ENCODE peak calls at places on chromosomes 3 and 15, in nine cellular contexts. One of them, this sample, is unnamed.

GRCh38 chr3:134054231-134054630 is 24.5 kb upstream of the SLCO2A1 start:
- ATAC-seq in K562: no peak
- ATAC-seq in right lobe of liver: no peak
- ATAC-seq in GM12878: no peak
- ATAC-seq in upper lobe of left lung: no peak
- ATAC-seq in body of pancreas: no peak
- ATAC-seq in A549: no peak
- ATAC-seq in HepG2: no peak
- ATAC-seq in HCT116: no peak
- ATAC-seq in this sample: no peak

GRCh38 chr15:79643393-79643792 is 211.3 kb downstream of the MINAR1 start:
- ATAC-seq in HCT116: no peak
- ATAC-seq in right lobe of liver: no peak
- ATAC-seq in body of pancreas: no peak
- ATAC-seq in GM12878: no peak
- ATAC-seq in HepG2: peak; percentile 47
- ATAC-seq in K562: no peak
- ATAC-seq in upper lobe of left lung: no peak
- ATAC-seq in A549: no peak
- ATAC-seq in this sample: no peak

GRCh38 chr3:128133273-128133883 is 9.8 kb upstream of the RUVBL1 start:
- ATAC-seq in right lobe of liver: peak; percentile 78
- ATAC-seq in K562: peak; percentile 92
- ATAC-seq in HepG2: peak; percentile 86
- ATAC-seq in A549: peak; percentile 93
- ATAC-seq in GM12878: peak; percentile 88
- ATAC-seq in upper lobe of left lung: peak; percentile 51
- ATAC-seq in HCT116: peak; percentile 97
- ATAC-seq in body of pancreas: peak; percentile 53
- ATAC-seq in this sample: no peak

GRCh38 chr15:37015025-37015424 is 85.3 kb downstream of the MEIS2 start:
- ATAC-seq in A549: no peak
- ATAC-seq in K562: no peak
- ATAC-seq in HCT116: no peak
- ATAC-seq in upper lobe of left lung: no peak
- ATAC-seq in GM12878: peak; percentile 84
- ATAC-seq in HepG2: no peak
- ATAC-seq in right lobe of liver: no peak
- ATAC-seq in body of pancreas: peak; percentile 35
- ATAC-seq in this sample: peak; percentile 54

GRCh38 chr3:182947892-182948291 is 32.4 kb downstream of the DCUN1D1 start:
- ATAC-seq in GM12878: peak; percentile 86
- ATAC-seq in body of pancreas: no peak
- ATAC-seq in upper lobe of left lung: no peak
- ATAC-seq in K562: peak; percentile 94
- ATAC-seq in HCT116: peak; percentile 86
- ATAC-seq in HepG2: peak; percentile 89
- ATAC-seq in right lobe of liver: peak; percentile 92
- ATAC-seq in A549: peak; percentile 72
- ATAC-seq in this sample: no peak

GRCh38 chr3:115836944-115837343 is 213.6 kb downstream of the GAP43 start:
- ATAC-seq in HepG2: no peak
- ATAC-seq in A549: peak; percentile 57
- ATAC-seq in upper lobe of left lung: no peak
- ATAC-seq in GM12878: peak; percentile 52
- ATAC-seq in HCT116: peak; percentile 69
- ATAC-seq in body of pancreas: no peak
- ATAC-seq in K562: no peak
- ATAC-seq in right lobe of liver: peak; percentile 27
- ATAC-seq in this sample: no peak

GRCh38 chr15:31398677-31399260 is 72.1 kb downstream of the KLF13 start:
- ATAC-seq in body of pancreas: no peak
- ATAC-seq in upper lobe of left lung: no peak
- ATAC-seq in HepG2: peak; percentile 72
- ATAC-seq in A549: no peak
- ATAC-seq in GM12878: peak; percentile 67
- ATAC-seq in HCT116: peak; percentile 54
- ATAC-seq in right lobe of liver: no peak
- ATAC-seq in K562: no peak
- ATAC-seq in this sample: no peak

GRCh38 chr15:71385469-71385868 is 270.2 kb downstream of the THSD4 start:
- ATAC-seq in body of pancreas: peak; percentile 69
- ATAC-seq in K562: no peak
- ATAC-seq in HepG2: no peak
- ATAC-seq in A549: no peak
- ATAC-seq in upper lobe of left lung: no peak
- ATAC-seq in right lobe of liver: peak; percentile 14
- ATAC-seq in GM12878: no peak
- ATAC-seq in HCT116: no peak
- ATAC-seq in this sample: no peak

GRCh38 chr3:127479449-127479848 is 111.1 kb downstream of the TPRA1 start:
- ATAC-seq in K562: no peak
- ATAC-seq in body of pancreas: no peak
- ATAC-seq in upper lobe of left lung: no peak
- ATAC-seq in HepG2: no peak
- ATAC-seq in GM12878: no peak
- ATAC-seq in A549: no peak
- ATAC-seq in HCT116: no peak
- ATAC-seq in right lobe of liver: no peak
- ATAC-seq in this sample: no peak

GRCh38 chr15:40328711-40329240 is 5.3 kb downstream of the INAFM2 start:
- ATAC-seq in K562: no peak
- ATAC-seq in GM12878: no peak
- ATAC-seq in body of pancreas: no peak
- ATAC-seq in HCT116: no peak
- ATAC-seq in A549: no peak
- ATAC-seq in right lobe of liver: no peak
- ATAC-seq in upper lobe of left lung: no peak
- ATAC-seq in HepG2: no peak
- ATAC-seq in this sample: no peak

GRCh38 chr15:76837474-76837873 is 67.7 kb downstream of the SCAPER start:
- ATAC-seq in right lobe of liver: no peak
- ATAC-seq in A549: no peak
- ATAC-seq in GM12878: no peak
- ATAC-seq in K562: no peak
- ATAC-seq in upper lobe of left lung: no peak
- ATAC-seq in HCT116: no peak
- ATAC-seq in HepG2: no peak
- ATAC-seq in body of pancreas: no peak
- ATAC-seq in this sample: no peak

GRCh38 chr15:39333393-39333792 is 247.5 kb upstream of the THBS1 start:
- ATAC-seq in GM12878: no peak
- ATAC-seq in body of pancreas: no peak
- ATAC-seq in right lobe of liver: peak; percentile 82
- ATAC-seq in upper lobe of left lung: no peak
- ATAC-seq in HepG2: no peak
- ATAC-seq in A549: no peak
- ATAC-seq in HCT116: no peak
- ATAC-seq in K562: no peak
- ATAC-seq in this sample: no peak

GRCh38 chr15:58551764-58552504 is 120.1 kb downstream of the LIPC start:
- ATAC-seq in upper lobe of left lung: peak; percentile 50
- ATAC-seq in HCT116: no peak
- ATAC-seq in body of pancreas: no peak
- ATAC-seq in HepG2: peak; percentile 77
- ATAC-seq in A549: no peak
- ATAC-seq in right lobe of liver: no peak
- ATAC-seq in K562: peak; percentile 16
- ATAC-seq in GM12878: no peak
- ATAC-seq in this sample: peak; percentile 51

DNA sequence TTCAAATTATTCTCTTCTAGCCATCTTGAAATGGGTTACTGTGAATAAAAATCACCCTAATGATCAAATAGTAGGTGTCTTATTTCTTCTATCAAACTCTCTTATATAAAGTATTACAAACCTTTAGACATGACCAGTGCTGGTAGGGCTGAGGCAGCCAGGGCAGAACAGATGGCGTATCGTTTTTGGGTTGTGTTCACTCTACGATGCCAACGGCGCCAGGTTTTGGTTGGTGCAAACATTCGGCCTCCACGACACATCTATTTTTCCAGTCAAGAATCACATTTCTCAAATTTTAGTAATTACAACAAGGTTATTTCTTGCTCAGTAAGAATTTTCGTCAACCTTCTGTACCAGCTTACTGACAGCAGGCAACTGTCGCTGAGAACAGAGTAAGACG is 2.2 kb downstream of the RPL4 start:
- ATAC-seq in GM12878: no peak
- ATAC-seq in HCT116: no peak
- ATAC-seq in right lobe of liver: no peak
- ATAC-seq in K562: no peak
- ATAC-seq in HepG2: no peak
- ATAC-seq in A549: no peak
- ATAC-seq in body of pancreas: no peak
- ATAC-seq in upper lobe of left lung: no peak
- ATAC-seq in this sample: no peak
- TF ChIP-seq POLR2A in GM12878: no peak
- TF ChIP-seq POLR2A in HCT116: no peak
- TF ChIP-seq POLR2A in right lobe of liver: no peak
- TF ChIP-seq POLR2A in K562: no peak
- TF ChIP-seq POLR2A in HepG2: no peak
- TF ChIP-seq POLR2A in A549: no peak
- TF ChIP-seq POLR2A in body of pancreas: no peak
- TF ChIP-seq POLR2A in upper lobe of left lung: no peak
- TF ChIP-seq POLR2A in this sample: no peak

GRCh38 chr3:101518421-101518871 is 5.4 kb upstream of the SENP7 start:
- ATAC-seq in right lobe of liver: no peak
- ATAC-seq in K562: peak; percentile 72
- ATAC-seq in HepG2: peak; percentile 64
- ATAC-seq in body of pancreas: no peak
- ATAC-seq in HCT116: no peak
- ATAC-seq in GM12878: peak; percentile 96
- ATAC-seq in A549: peak; percentile 42
- ATAC-seq in upper lobe of left lung: no peak
- ATAC-seq in this sample: no peak

GRCh38 chr3:101509811-101510210 is 3.2 kb downstream of the SENP7 start:
- ATAC-seq in HepG2: no peak
- ATAC-seq in HCT116: no peak
- ATAC-seq in body of pancreas: no peak
- ATAC-seq in right lobe of liver: no peak
- ATAC-seq in K562: no peak
- ATAC-seq in GM12878: no peak
- ATAC-seq in A549: no peak
- ATAC-seq in upper lobe of left lung: no peak
- ATAC-seq in this sample: no peak

GRCh38 chr3:101509276-101509675 is 3.7 kb downstream of the SENP7 start:
- ATAC-seq in right lobe of liver: no peak
- ATAC-seq in K562: no peak
- ATAC-seq in HCT116: no peak
- ATAC-seq in GM12878: no peak
- ATAC-seq in HepG2: no peak
- ATAC-seq in body of pancreas: no peak
- ATAC-seq in A549: no peak
- ATAC-seq in upper lobe of left lung: no peak
- ATAC-seq in this sample: no peak

GRCh38 chr3:101513419-101513986 is 491 bp upstream of the SENP7 start:
- ATAC-seq in upper lobe of left lung: peak; percentile 51
- ATAC-seq in K562: peak; percentile 48
- ATAC-seq in body of pancreas: peak; percentile 69
- ATAC-seq in GM12878: peak; percentile 69
- ATAC-seq in A549: peak; percentile 74
- ATAC-seq in HCT116: peak; percentile 60
- ATAC-seq in right lobe of liver: peak; percentile 62
- ATAC-seq in HepG2: peak; percentile 74
- ATAC-seq in this sample: peak; percentile 68

GRCh38 chr3:101512521-101513418 is at the start of gene SENP7:
- ATAC-seq in upper lobe of left lung: peak; percentile 74
- ATAC-seq in HepG2: peak; percentile 85
- ATAC-seq in body of pancreas: peak; percentile 91
- ATAC-seq in K562: peak; percentile 71
- ATAC-seq in HCT116: peak; percentile 86
- ATAC-seq in right lobe of liver: peak; percentile 85
- ATAC-seq in GM12878: peak; percentile 79
- ATAC-seq in A549: peak; percentile 92
- ATAC-seq in this sample: peak; percentile 77
- TF ChIP-seq POLR2A in upper lobe of left lung: peak; percentile 16
- TF ChIP-seq POLR2A in HepG2: peak; percentile 66
- TF ChIP-seq POLR2A in body of pancreas: peak; percentile 54
- TF ChIP-seq POLR2A in K562: peak; percentile 33
- TF ChIP-seq POLR2A in HCT116: no peak
- TF ChIP-seq POLR2A in right lobe of liver: peak; percentile 33
- TF ChIP-seq POLR2A in GM12878: peak; percentile 6
- TF ChIP-seq POLR2A in A549: peak; percentile 41
- TF ChIP-seq POLR2A in this sample: no peak

DNA sequence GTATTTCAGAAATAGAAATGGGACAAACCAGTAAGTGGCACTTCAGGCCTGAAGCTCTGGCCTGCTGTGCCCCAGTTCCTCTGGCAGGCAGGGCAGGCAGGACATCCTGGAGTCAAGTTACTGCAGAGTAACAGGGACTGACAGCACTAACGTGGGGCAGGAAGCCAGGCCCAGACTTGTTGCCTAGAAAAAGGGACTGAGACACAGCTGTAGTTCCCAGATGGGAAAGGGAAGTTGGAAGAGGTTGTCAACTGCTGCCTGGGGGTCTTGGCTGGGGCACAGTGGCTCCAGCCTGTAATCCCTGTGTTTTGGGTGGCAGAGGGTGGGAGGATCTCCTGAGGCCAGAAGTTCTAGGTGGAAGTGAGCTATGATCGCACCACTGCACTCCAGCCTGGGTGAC is 171.9 kb downstream of the FMN1 start:
- ATAC-seq in upper lobe of left lung: peak; percentile 77
- ATAC-seq in K562: no peak
- ATAC-seq in HCT116: peak; percentile 61
- ATAC-seq in HepG2: no peak
- ATAC-seq in right lobe of liver: peak; percentile 58
- ATAC-seq in body of pancreas: no peak
- ATAC-seq in A549: peak; percentile 35
- ATAC-seq in GM12878: no peak
- ATAC-seq in this sample: no peak
- TF ChIP-seq POLR2A in upper lobe of left lung: no peak
- TF ChIP-seq POLR2A in K562: no peak
- TF ChIP-seq POLR2A in HCT116: no peak
- TF ChIP-seq POLR2A in HepG2: no peak
- TF ChIP-seq POLR2A in right lobe of liver: no peak
- TF ChIP-seq POLR2A in body of pancreas: no peak
- TF ChIP-seq POLR2A in A549: no peak
- TF ChIP-seq POLR2A in GM12878: no peak
- TF ChIP-seq POLR2A in this sample: no peak

GRCh38 chr3:144127014-144127413 is 155.4 kb downstream of the DIPK2A start:
- ATAC-seq in HCT116: no peak
- ATAC-seq in GM12878: no peak
- ATAC-seq in HepG2: no peak
- ATAC-seq in right lobe of liver: no peak
- ATAC-seq in A549: no peak
- ATAC-seq in K562: no peak
- ATAC-seq in body of pancreas: no peak
- ATAC-seq in upper lobe of left lung: no peak
- ATAC-seq in this sample: no peak

GRCh38 chr3:144129536-144130214 is 158.1 kb downstream of the DIPK2A start:
- ATAC-seq in right lobe of liver: no peak
- ATAC-seq in upper lobe of left lung: no peak
- ATAC-seq in HCT116: no peak
- ATAC-seq in A549: no peak
- ATAC-seq in K562: no peak
- ATAC-seq in GM12878: peak; percentile 53
- ATAC-seq in body of pancreas: no peak
- ATAC-seq in HepG2: no peak
- ATAC-seq in this sample: no peak

GRCh38 chr3:144127700-144128099 is 156.1 kb downstream of the DIPK2A start:
- ATAC-seq in K562: no peak
- ATAC-seq in A549: no peak
- ATAC-seq in upper lobe of left lung: no peak
- ATAC-seq in right lobe of liver: no peak
- ATAC-seq in HCT116: no peak
- ATAC-seq in GM12878: peak; percentile 26
- ATAC-seq in body of pancreas: no peak
- ATAC-seq in HepG2: no peak
- ATAC-seq in this sample: no peak

GRCh38 chr3:144128117-144128892 is 156.7 kb downstream of the DIPK2A start:
- ATAC-seq in HCT116: no peak
- ATAC-seq in right lobe of liver: no peak
- ATAC-seq in GM12878: peak; percentile 94
- ATAC-seq in HepG2: no peak
- ATAC-seq in A549: no peak
- ATAC-seq in upper lobe of left lung: no peak
- ATAC-seq in K562: no peak
- ATAC-seq in body of pancreas: no peak
- ATAC-seq in this sample: no peak
- TF ChIP-seq POLR2A in HCT116: no peak
- TF ChIP-seq POLR2A in right lobe of liver: no peak
- TF ChIP-seq POLR2A in GM12878: peak; percentile 42
- TF ChIP-seq POLR2A in HepG2: no peak
- TF ChIP-seq POLR2A in A549: no peak
- TF ChIP-seq POLR2A in upper lobe of left lung: no peak
- TF ChIP-seq POLR2A in K562: no peak
- TF ChIP-seq POLR2A in body of pancreas: no peak
- TF ChIP-seq POLR2A in this sample: no peak